ENCODE peak calls at places on chromosomes 13 and 19, in six cellular contexts. One of them, this sample, is unnamed.

GRCh38 chr19:10045371-10045770 is 32.1 kb downstream of the RDH8 start:
- DNase-seq in transverse colon: no peak
- DNase-seq in BE2C: no peak
- DNase-seq in endodermal cell: no peak
- DNase-seq in K562: no peak
- DNase-seq in lower lobe of right lung: no peak
- DNase-seq in this sample: no peak

GRCh38 chr13:101829484-101829883 is 377.0 kb downstream of the ITGBL1 start:
- DNase-seq in lower lobe of right lung: no peak
- DNase-seq in endodermal cell: no peak
- DNase-seq in transverse colon: no peak
- DNase-seq in BE2C: no peak
- DNase-seq in K562: no peak
- DNase-seq in this sample: no peak

GRCh38 chr13:56528040-56528760 is 612.5 kb upstream of the PRR20A start:
- DNase-seq in endodermal cell: no peak
- DNase-seq in BE2C: no peak
- DNase-seq in K562: no peak
- DNase-seq in lower lobe of right lung: no peak
- DNase-seq in transverse colon: no peak
- DNase-seq in this sample: no peak

GRCh38 chr13:22926176-22927007 is 254.4 kb upstream of the SGCG start:
- DNase-seq in K562: peak; percentile 85
- DNase-seq in transverse colon: peak; percentile 67
- DNase-seq in endodermal cell: peak; percentile 92
- DNase-seq in lower lobe of right lung: peak; percentile 79
- DNase-seq in BE2C: no peak
- DNase-seq in this sample: no peak

GRCh38 chr13:78608705-78609463 is 5.5 kb upstream of the POU4F1 start:
- DNase-seq in lower lobe of right lung: no peak
- DNase-seq in K562: no peak
- DNase-seq in BE2C: peak; percentile 24
- DNase-seq in transverse colon: no peak
- DNase-seq in endodermal cell: peak; percentile 67
- DNase-seq in this sample: no peak

GRCh38 chr19:14048439-14049153 is 13.3 kb downstream of the PALM3 start:
- DNase-seq in K562: peak; percentile 86
- DNase-seq in lower lobe of right lung: peak; percentile 72
- DNase-seq in endodermal cell: peak; percentile 95
- DNase-seq in transverse colon: peak; percentile 72
- DNase-seq in BE2C: peak; percentile 74
- DNase-seq in this sample: peak; percentile 65

GRCh38 chr13:46607768-46608553 is 55.0 kb downstream of the LRCH1 start:
- DNase-seq in K562: no peak
- DNase-seq in endodermal cell: no peak
- DNase-seq in BE2C: no peak
- DNase-seq in lower lobe of right lung: no peak
- DNase-seq in transverse colon: no peak
- DNase-seq in this sample: no peak

GRCh38 chr13:50080158-50080855 is 65.1 kb downstream of the KCNRG start:
- DNase-seq in endodermal cell: peak; percentile 53
- DNase-seq in BE2C: peak; percentile 32
- DNase-seq in transverse colon: peak; percentile 30
- DNase-seq in lower lobe of right lung: no peak
- DNase-seq in K562: peak; percentile 22
- DNase-seq in this sample: peak; percentile 13

GRCh38 chr19:28501979-28502378 is 711.0 kb downstream of the UQCRFS1 start:
- DNase-seq in transverse colon: no peak
- DNase-seq in K562: no peak
- DNase-seq in lower lobe of right lung: no peak
- DNase-seq in BE2C: no peak
- DNase-seq in endodermal cell: peak; percentile 25
- DNase-seq in this sample: no peak

DNA sequence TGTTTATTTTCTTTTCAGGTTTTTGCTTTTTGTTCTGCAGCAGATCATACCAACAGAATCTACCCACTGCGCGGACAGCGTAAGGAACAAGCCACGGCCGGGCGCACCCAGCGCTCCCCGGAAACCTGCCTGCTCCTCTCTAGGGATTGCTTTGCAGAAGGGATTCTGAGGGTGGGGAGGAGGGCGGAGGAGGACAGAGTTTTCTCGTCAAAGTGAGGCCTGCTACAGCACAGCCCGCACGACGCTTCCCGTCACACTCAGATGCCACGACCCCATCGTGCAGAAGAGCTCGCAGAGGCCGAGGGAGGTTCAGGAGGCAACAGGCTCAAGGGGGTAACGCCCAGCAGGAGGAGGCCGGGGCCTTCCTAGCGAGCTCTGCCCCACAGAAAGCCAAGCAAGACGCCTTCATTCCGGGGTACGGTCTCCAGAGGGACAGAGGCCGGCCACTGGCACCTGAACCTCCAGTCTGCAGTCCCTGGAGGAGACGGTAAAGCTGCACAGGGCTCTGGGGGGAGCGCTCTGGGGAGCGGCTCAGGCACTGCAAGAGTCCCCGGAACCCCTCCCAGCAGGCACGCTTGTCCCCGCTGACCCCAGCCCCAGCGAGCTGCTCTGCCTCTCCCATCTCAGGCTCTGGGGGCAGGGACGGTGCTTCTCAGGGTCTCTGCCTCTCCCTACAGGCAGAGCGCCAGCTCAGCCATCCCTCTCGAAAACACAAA is 6.9 kb downstream of the REXO1 start:
- DNase-seq in endodermal cell: no peak
- DNase-seq in K562: no peak
- DNase-seq in lower lobe of right lung: no peak
- DNase-seq in BE2C: no peak
- DNase-seq in transverse colon: no peak
- DNase-seq in this sample: no peak
- H3K4me3 ChIP-seq in endodermal cell: no peak overlapping the region
- H3K4me3 ChIP-seq in K562: peak overlapping the region; percentile 20
- H3K4me3 ChIP-seq in lower lobe of right lung: peak overlapping the region; percentile 40
- H3K4me3 ChIP-seq in BE2C: no peak overlapping the region
- H3K4me3 ChIP-seq in transverse colon: no peak overlapping the region
- H3K4me3 ChIP-seq in this sample: no peak overlapping the region

GRCh38 chr19:11448410-11448809 is 13.0 kb downstream of the PRKCSH start:
- DNase-seq in BE2C: no peak
- DNase-seq in endodermal cell: no peak
- DNase-seq in transverse colon: no peak
- DNase-seq in lower lobe of right lung: no peak
- DNase-seq in K562: no peak
- DNase-seq in this sample: no peak
- H3K27me3 ChIP-seq in BE2C: no peaks in the 10 kb centered on the region
- H3K27me3 ChIP-seq in endodermal cell: no peaks in the 10 kb centered on the region
- H3K27me3 ChIP-seq in transverse colon: peaks cover 6% of the 10 kb centered on the region
- H3K27me3 ChIP-seq in lower lobe of right lung: no peaks in the 10 kb centered on the region
- H3K27me3 ChIP-seq in K562: no peaks in the 10 kb centered on the region
- H3K27me3 ChIP-seq in this sample: no peaks in the 10 kb centered on the region

DNA sequence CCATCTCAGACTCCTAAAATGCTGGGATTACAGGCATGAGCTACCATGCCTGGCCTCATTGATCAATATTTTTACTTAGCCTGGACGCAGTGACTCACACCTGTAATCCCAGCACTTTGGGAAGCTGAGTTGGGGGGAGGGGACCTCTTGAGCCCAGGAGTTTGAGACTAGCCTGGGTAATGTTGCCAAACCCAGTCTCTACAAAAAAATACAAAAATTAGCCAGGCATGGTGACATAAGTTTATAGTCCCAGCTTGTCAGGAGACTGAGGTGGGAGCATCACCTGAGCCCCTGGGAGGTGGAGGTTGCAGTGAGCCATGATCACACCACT is 1.9 kb downstream of the SAE1 start:
- DNase-seq in transverse colon: no peak
- DNase-seq in K562: no peak
- DNase-seq in BE2C: no peak
- DNase-seq in endodermal cell: no peak
- DNase-seq in lower lobe of right lung: no peak
- DNase-seq in this sample: no peak
- H3K4me3 ChIP-seq in transverse colon: no peak overlapping the region
- H3K4me3 ChIP-seq in K562: peak overlapping the region; percentile 68
- H3K4me3 ChIP-seq in BE2C: peak overlapping the region; percentile 98
- H3K4me3 ChIP-seq in endodermal cell: peak overlapping the region; percentile 95
- H3K4me3 ChIP-seq in lower lobe of right lung: no peak overlapping the region
- H3K4me3 ChIP-seq in this sample: no peak overlapping the region

GRCh38 chr13:57629391-57629804 is 2.1 kb upstream of the PCDH17 start:
- DNase-seq in K562: no peak
- DNase-seq in lower lobe of right lung: no peak
- DNase-seq in endodermal cell: no peak
- DNase-seq in BE2C: peak; percentile 30
- DNase-seq in transverse colon: no peak
- DNase-seq in this sample: no peak
- H3K27me3 ChIP-seq in K562: no peaks in the 10 kb centered on the region
- H3K27me3 ChIP-seq in lower lobe of right lung: peaks cover 66% of the 10 kb centered on the region
- H3K27me3 ChIP-seq in endodermal cell: peaks cover 67% of the 10 kb centered on the region
- H3K27me3 ChIP-seq in BE2C: no peaks in the 10 kb centered on the region
- H3K27me3 ChIP-seq in transverse colon: peaks cover 79% of the 10 kb centered on the region
- H3K27me3 ChIP-seq in this sample: peaks cover 7% of the 10 kb centered on the region

DNA sequence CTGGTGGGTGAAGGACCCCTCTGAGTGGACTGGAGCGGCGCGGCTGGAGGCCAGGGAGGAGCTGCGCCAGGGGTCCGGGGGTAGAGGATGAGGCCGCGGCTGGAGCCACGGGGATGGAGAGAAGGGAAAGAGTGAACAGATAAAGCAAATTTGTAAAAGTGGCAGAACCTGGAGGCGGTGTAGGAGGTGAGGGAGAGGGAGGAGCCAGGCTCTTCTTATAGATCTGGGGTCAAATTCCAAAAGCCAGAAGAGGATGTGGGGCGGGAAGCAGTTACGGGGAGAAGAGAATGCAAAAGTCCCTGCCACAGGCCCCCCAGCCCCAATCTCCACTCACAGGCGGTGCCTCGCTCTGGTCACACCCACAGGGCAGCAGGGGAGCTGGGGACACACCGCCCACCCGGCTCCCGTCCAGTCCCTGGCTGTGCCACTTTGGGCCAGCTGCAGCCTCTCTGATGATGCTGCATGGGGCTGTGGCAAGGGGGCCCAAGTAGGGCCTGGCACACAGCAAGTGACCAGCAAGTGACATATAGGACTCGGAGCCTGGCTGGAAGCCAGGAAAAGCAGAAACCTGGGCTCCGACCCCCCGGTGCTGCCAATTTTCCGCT is 11.1 kb downstream of the LRRC4B start:
- DNase-seq in BE2C: no peak
- DNase-seq in endodermal cell: no peak
- DNase-seq in lower lobe of right lung: no peak
- DNase-seq in K562: peak; percentile 34
- DNase-seq in transverse colon: no peak
- DNase-seq in this sample: no peak
- H3K4me3 ChIP-seq in BE2C: peak overlapping the region; percentile 50
- H3K4me3 ChIP-seq in endodermal cell: no peak overlapping the region
- H3K4me3 ChIP-seq in lower lobe of right lung: peak overlapping the region; percentile 51
- H3K4me3 ChIP-seq in K562: peak overlapping the region; percentile 54
- H3K4me3 ChIP-seq in transverse colon: no peak overlapping the region
- H3K4me3 ChIP-seq in this sample: no peak overlapping the region

GRCh38 chr13:112358156-112358555 is 18.0 kb upstream of the SPACA7 start:
- DNase-seq in endodermal cell: no peak
- DNase-seq in transverse colon: no peak
- DNase-seq in BE2C: no peak
- DNase-seq in K562: no peak
- DNase-seq in lower lobe of right lung: no peak
- DNase-seq in this sample: no peak

GRCh38 chr13:112356190-112356589 is 20.0 kb upstream of the SPACA7 start:
- DNase-seq in BE2C: no peak
- DNase-seq in endodermal cell: no peak
- DNase-seq in K562: no peak
- DNase-seq in lower lobe of right lung: no peak
- DNase-seq in transverse colon: no peak
- DNase-seq in this sample: no peak

GRCh38 chr13:112353856-112354255 is 22.3 kb upstream of the SPACA7 start:
- DNase-seq in transverse colon: no peak
- DNase-seq in endodermal cell: no peak
- DNase-seq in K562: no peak
- DNase-seq in BE2C: no peak
- DNase-seq in lower lobe of right lung: no peak
- DNase-seq in this sample: no peak

GRCh38 chr13:112354330-112355273 is 21.6 kb upstream of the SPACA7 start:
- DNase-seq in K562: no peak
- DNase-seq in endodermal cell: no peak
- DNase-seq in BE2C: no peak
- DNase-seq in transverse colon: no peak
- DNase-seq in lower lobe of right lung: no peak
- DNase-seq in this sample: no peak

GRCh38 chr13:112355274-112355843 is 20.8 kb upstream of the SPACA7 start:
- DNase-seq in transverse colon: no peak
- DNase-seq in lower lobe of right lung: no peak
- DNase-seq in K562: no peak
- DNase-seq in BE2C: no peak
- DNase-seq in endodermal cell: no peak
- DNase-seq in this sample: no peak
- H3K27me3 ChIP-seq in transverse colon: no peaks in the 10 kb centered on the region
- H3K27me3 ChIP-seq in lower lobe of right lung: peaks cover 7% of the 10 kb centered on the region
- H3K27me3 ChIP-seq in K562: no peaks in the 10 kb centered on the region
- H3K27me3 ChIP-seq in BE2C: peaks cover 66% of the 10 kb centered on the region
- H3K27me3 ChIP-seq in endodermal cell: no peaks in the 10 kb centered on the region
- H3K27me3 ChIP-seq in this sample: peaks cover 98% of the 10 kb centered on the region

GRCh38 chr19:38792250-38793111 is 3.5 kb downstream of the LGALS7B start:
- DNase-seq in endodermal cell: peak; percentile 90
- DNase-seq in K562: no peak
- DNase-seq in lower lobe of right lung: peak; percentile 76
- DNase-seq in transverse colon: peak; percentile 64
- DNase-seq in BE2C: no peak
- DNase-seq in this sample: no peak
- H3K4me3 ChIP-seq in endodermal cell: no peak overlapping the region
- H3K4me3 ChIP-seq in K562: no peak overlapping the region
- H3K4me3 ChIP-seq in lower lobe of right lung: peak overlapping the region; percentile 45
- H3K4me3 ChIP-seq in transverse colon: no peak overlapping the region
- H3K4me3 ChIP-seq in BE2C: no peak overlapping the region
- H3K4me3 ChIP-seq in this sample: no peak overlapping the region

This sample was measured in WERI-Rb-1.